ENCODE peak calls at places on chromosomes 7 and 10, in four cellular contexts. F, M, T and Q are unnamed samples.

GRCh38 chr7:90222390-90222789 is 10.8 kb downstream of the STEAP2 start:
- DNase-seq in F (no peak), M (no peak), T (no peak), Q (no peak)

GRCh38 chr7:117220836-117221235 is 102.0 kb downstream of the WNT2 start:
- DNase-seq in F (no peak), M (no peak), T (no peak), Q (no peak)

GRCh38 chr10:122374859-122375721 is 582 bp downstream of the PLEKHA1 start:
- DNase-seq in F (peak), M (peak), T (peak), Q (peak)

GRCh38 chr7:139930286-139930965 is 101.4 kb downstream of the TBXAS1 start:
- DNase-seq in F (no peak), M (no peak), T (no peak), Q (no peak)

GRCh38 chr7:3120513-3120912 is 76.8 kb upstream of the CARD11 start:
- DNase-seq in F (no peak), M (peak), T (no peak), Q (no peak)

GRCh38 chr10:17059197-17059688 is 70.4 kb downstream of the CUBN start:
- DNase-seq in F (no peak), M (no peak), T (no peak), Q (no peak)

GRCh38 chr10:79129361-79129997 is 60.7 kb downstream of the ZMIZ1 start:
- DNase-seq in F (no peak), M (no peak), T (no peak), Q (no peak)

GRCh38 chr7:106367018-106367420 is 82.2 kb upstream of the NAMPT start:
- DNase-seq in F (no peak), M (peak), T (no peak), Q (no peak)

GRCh38 chr10:124648738-124649137 is 95.4 kb downstream of the FAM53B start:
- DNase-seq in F (no peak), M (peak), T (peak), Q (peak)

GRCh38 chr10:62075912-62076311 is 174.4 kb downstream of the ARID5B start:
- DNase-seq in F (no peak), M (no peak), T (no peak), Q (no peak)

GRCh38 chr10:76779163-76779820 is 858.3 kb downstream of the KCNMA1 start:
- DNase-seq in F (no peak), M (no peak), T (no peak), Q (no peak)

GRCh38 chr10:111650088-111650487 is 533.5 kb downstream of the GPAM start:
- DNase-seq in F (no peak), M (no peak), T (no peak), Q (no peak)

GRCh38 chr10:30042820-30043219 is 16.6 kb downstream of the JCAD start:
- DNase-seq in F (no peak), M (no peak), T (no peak), Q (no peak)

GRCh38 chr10:43594944-43595589 is 11.2 kb upstream of the ZNF485 start:
- DNase-seq in F (no peak), M (peak), T (no peak), Q (no peak)

GRCh38 chr10:120942806-120943413 is 91.7 kb downstream of the WDR11 start:
- DNase-seq in F (peak), M (peak), T (peak), Q (peak)

GRCh38 chr10:128463991-128464755 is 337.9 kb upstream of the MKI67 start:
- DNase-seq in F (peak), M (peak), T (peak), Q (peak)

GRCh38 chr7:70693300-70693689 is 438.6 kb upstream of the GALNT17 start:
- DNase-seq in F (peak), M (no peak), T (peak), Q (peak)

GRCh38 chr7:110573862-110574528 is 516.9 kb upstream of the LRRN3 start:
- DNase-seq in F (no peak), M (no peak), T (no peak), Q (no peak)

GRCh38 chr10:79453392-79453791 is 8.0 kb upstream of the ZCCHC24 start:
- DNase-seq in F (no peak), M (no peak), T (no peak), Q (no peak)

GRCh38 chr10:116973371-116973905 is 31.5 kb downstream of the SHTN1 start:
- DNase-seq in F (no peak), M (no peak), T (no peak), Q (no peak)

GRCh38 chr7:159092701-159093121 is 52.0 kb downstream of the VIPR2 start:
- DNase-seq in F (no peak), M (no peak), T (no peak), Q (no peak)

GRCh38 chr7:47347986-47348385 is 233.9 kb downstream of the TNS3 start:
- DNase-seq in F (no peak), M (no peak), T (peak), Q (no peak)

GRCh38 chr10:111130471-111130870 is 53.6 kb downstream of the ADRA2A start:
- DNase-seq in F (no peak), M (no peak), T (no peak), Q (no peak)

GRCh38 chr7:2715341-2716231 is 27.6 kb downstream of the AMZ1 start:
- DNase-seq in F (no peak), M (no peak), T (no peak), Q (no peak)

GRCh38 chr7:85655252-85655651 is 468.4 kb upstream of the SEMA3D start:
- DNase-seq in F (no peak), M (no peak), T (no peak), Q (no peak)

GRCh38 chr10:75035975-75036708 is 75.3 kb upstream of the SAMD8 start:
- DNase-seq in F (no peak), M (peak), T (peak), Q (no peak)

GRCh38 chr7:113204415-113204814 is 86.1 kb upstream of the SMIM30 start:
- DNase-seq in F (no peak), M (no peak), T (no peak), Q (no peak)

GRCh38 chr10:7541137-7542087 is 125.4 kb downstream of the ITIH5 start:
- DNase-seq in F (peak), M (no peak), T (no peak), Q (no peak)

GRCh38 chr7:23403970-23404369 is 66.3 kb downstream of the IGF2BP3 start:
- DNase-seq in F (no peak), M (no peak), T (no peak), Q (no peak)

GRCh38 chr7:50182734-50183133 is 89.7 kb upstream of the ZPBP start:
- DNase-seq in F (no peak), M (no peak), T (no peak), Q (no peak)